ENCODE peak calls at places on chromosomes 16 and 17, in six cellular contexts. O is neuronal stem cell, T is H1, Z is H9, V is trophoblast cell, Y is IMR-90. J is an unnamed sample.

GRCh38 chr17:34527908-34528470 is 51.4 kb upstream of the TMEM132E start:
- DNase-seq in V (no peak), T (peak), Y (no peak), O (no peak), Z (peak), J (no peak)

GRCh38 chr16:17491140-17491662 is 20.4 kb upstream of the XYLT1 start:
- DNase-seq in Y (no peak), T (no peak), V (no peak), Z (no peak), O (no peak), J (no peak)

GRCh38 chr17:81471804-81472456 is 40.7 kb downstream of the ACTG1 start:
- DNase-seq in T (no peak), Z (peak), O (no peak), V (no peak), Y (no peak), J (no peak)

GRCh38 chr16:56013962-56014552 is 138.9 kb upstream of the CES5A start:
- DNase-seq in Y (peak), V (peak), T (peak), O (peak), Z (peak), J (no peak)

GRCh38 chr17:75404739-75405364 is 626 bp downstream of the GRB2 start:
- DNase-seq in T (peak), Y (peak), V (peak), Z (peak), O (no peak), J (peak)

GRCh38 chr16:3983081-3983520 is 102.6 kb upstream of the CREBBP start:
- DNase-seq in O (peak), Y (peak), T (peak), Z (peak), V (peak), J (peak)

GRCh38 chr17:34842235-34842634 is 119.0 kb downstream of the CCT6B start:
- DNase-seq in Y (no peak), T (no peak), Z (no peak), V (no peak), O (no peak), J (no peak)

GRCh38 chr17:79624658-79625478 is 14.0 kb upstream of the RBFOX3 start:
- DNase-seq in O (no peak), Y (no peak), V (no peak), T (peak), Z (peak), J (no peak)

GRCh38 chr17:71302721-71303549 is 817.9 kb upstream of the SOX9 start:
- DNase-seq in V (no peak), T (no peak), Z (no peak), O (no peak), Y (no peak), J (no peak)

GRCh38 chr17:4850236-4850635 is 17.1 kb downstream of the MINK1 start:
- DNase-seq in V (peak), Y (no peak), T (no peak), O (no peak), Z (no peak), J (no peak)

GRCh38 chr16:66335704-66336329 is 30.7 kb upstream of the CDH5 start:
- DNase-seq in O (no peak), Y (peak), V (no peak), T (no peak), Z (no peak), J (no peak)

GRCh38 chr16:67163903-67164558 is 514 bp upstream of the HSF4 start:
- DNase-seq in T (peak), V (no peak), O (no peak), Y (no peak), Z (no peak), J (peak)

GRCh38 chr17:58402047-58402446 is 15.3 kb downstream of the RNF43 start:
- DNase-seq in O (no peak), T (no peak), Z (no peak), Y (no peak), V (peak), J (peak)

GRCh38 chr17:32127156-32127897 is 15.0 kb upstream of the RHOT1 start:
- DNase-seq in V (peak), Z (peak), Y (peak), T (peak), O (peak), J (peak)

GRCh38 chr17:42675984-42676423 is 790 bp downstream of the PLEKHH3 start:
- DNase-seq in Z (peak), V (peak), T (no peak), O (no peak), Y (peak), J (peak)

GRCh38 chr17:39631403-39631802 is 4.7 kb downstream of the PPP1R1B start:
- DNase-seq in Z (peak), O (no peak), Y (no peak), T (no peak), V (no peak), J (no peak)

GRCh38 chr16:71894921-71895678 is at the start of gene IST1:
- DNase-seq in V (peak), O (peak), T (peak), Y (peak), Z (peak), J (peak)

GRCh38 chr17:56451629-56452028 is 141.9 kb upstream of the NOG start:
- DNase-seq in V (no peak), O (no peak), Z (no peak), T (no peak), Y (peak), J (no peak)

GRCh38 chr16:2765462-2766404 is 11.3 kb downstream of the ELOB start:
- DNase-seq in Z (no peak), Y (no peak), T (no peak), O (no peak), V (no peak), J (no peak)

GRCh38 chr17:50372708-50373556 is at the start of the genes EME1 and MRPL27:
- DNase-seq in Y (peak), O (peak), Z (peak), T (peak), V (peak), J (peak)
- H2AK5ac ChIP-seq in Y (peak), O (peak), Z (no peak), T (no peak), V (peak), J (no peak)

GRCh38 chr16:29940656-29941055 is 14.6 kb upstream of the KCTD13 start:
- DNase-seq in T (no peak), Z (no peak), V (no peak), Y (no peak), O (no peak), J (no peak)
- H2AFZ ChIP-seq in T (no peak), Z (no peak), V (no peak), Y (no peak), O (no peak), J (no peak)

DNA sequence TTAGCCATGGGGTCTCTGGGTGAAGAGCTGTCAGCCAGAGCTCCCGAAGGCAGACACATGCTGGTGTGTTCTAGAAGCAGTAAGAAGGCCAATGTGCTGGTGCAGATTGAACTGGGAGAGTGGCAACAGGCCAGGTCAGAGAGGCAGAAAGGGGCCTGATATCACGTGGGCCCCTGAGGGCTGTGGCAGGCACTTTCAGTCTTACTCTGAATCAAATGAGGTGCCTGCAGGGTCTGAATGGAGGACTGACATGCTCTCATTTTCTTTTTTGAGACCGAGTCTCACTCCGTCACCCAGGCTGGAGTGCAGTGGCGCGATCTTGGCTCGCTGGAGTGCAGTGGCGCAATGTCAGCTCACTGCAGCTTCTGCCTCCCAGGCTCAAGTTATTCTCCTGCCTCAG is 293.8 kb downstream of the ABCC12 start:
- DNase-seq in Y (no peak), Z (no peak), T (no peak), O (no peak), V (no peak), J (no peak)
- H2AK5ac ChIP-seq in Y (no peak), Z (no peak), T (no peak), O (no peak), V (no peak), J (no peak)

GRCh38 chr17:38605230-38605851 is 411 bp downstream of the SRCIN1 start:
- DNase-seq in V (no peak), Y (no peak), O (peak), T (peak), Z (peak), J (no peak)
- H2AFZ ChIP-seq in V (no peak), Y (peak), O (peak), T (no peak), Z (no peak), J (no peak)

DNA sequence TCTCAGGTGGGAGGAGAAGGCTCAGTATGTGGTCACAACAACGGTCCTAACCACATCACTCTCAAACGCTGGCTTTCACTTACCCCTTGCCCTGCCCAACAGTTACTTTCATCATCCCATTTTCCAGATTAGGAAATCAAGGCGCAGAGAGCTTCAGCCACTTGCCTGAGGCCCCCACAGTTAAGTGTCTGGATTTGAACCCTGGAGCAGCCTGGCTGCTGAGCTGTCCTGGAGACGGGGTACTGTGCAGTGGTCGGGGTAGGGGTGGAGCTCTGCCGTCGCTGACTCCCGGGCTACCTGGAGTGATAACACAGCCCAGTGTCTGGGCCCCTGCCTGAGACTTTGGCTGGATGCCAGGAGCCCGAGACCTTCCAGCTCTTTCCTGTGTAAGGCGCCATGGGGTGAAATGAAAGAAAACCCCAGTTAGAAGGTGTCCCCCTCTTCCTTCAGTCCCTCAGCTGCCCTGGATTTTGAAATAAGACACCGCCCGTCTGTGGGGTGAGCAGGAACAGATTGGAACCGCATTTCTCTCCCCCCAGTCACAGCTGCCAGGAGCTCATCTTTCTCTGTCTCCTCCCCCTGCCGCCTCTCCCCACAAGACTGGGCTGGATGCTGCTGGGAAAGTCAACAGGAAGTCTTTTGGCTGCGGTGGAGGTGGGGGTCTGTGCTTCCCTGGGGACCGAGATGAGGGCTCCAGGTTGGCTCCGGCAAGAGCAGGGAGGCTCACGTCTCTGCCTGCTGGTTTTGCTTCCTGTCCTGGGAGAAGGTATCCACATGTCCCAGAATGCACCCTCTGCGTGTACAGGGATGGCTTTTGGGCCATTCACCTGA is 280.2 kb downstream of the SEC14L1 start:
- DNase-seq in Y (peak), Z (peak), V (no peak), T (peak), O (no peak), J (peak)
- H2AK5ac ChIP-seq in Y (peak), Z (no peak), V (peak), T (peak), O (peak), J (peak)

GRCh38 chr16:54159490-54160080 is 127.0 kb downstream of the IRX3 start:
- DNase-seq in Y (no peak), T (no peak), O (no peak), Z (no peak), V (peak), J (no peak)

GRCh38 chr16:54156349-54156748 is 130.2 kb downstream of the IRX3 start:
- DNase-seq in O (no peak), Y (no peak), T (no peak), V (no peak), Z (no peak), J (no peak)

GRCh38 chr16:54160939-54161897 is 125.4 kb downstream of the IRX3 start:
- DNase-seq in V (no peak), O (no peak), T (no peak), Y (no peak), Z (no peak), J (no peak)

GRCh38 chr16:54160252-54160860 is 126.2 kb downstream of the IRX3 start:
- DNase-seq in Y (no peak), T (no peak), O (no peak), V (no peak), Z (no peak), J (no peak)

GRCh38 chr16:54158986-54159385 is 127.6 kb downstream of the IRX3 start:
- DNase-seq in Y (no peak), O (no peak), T (no peak), Z (no peak), V (no peak), J (no peak)
- H2AFZ ChIP-seq in Y (no peak), O (no peak), T (no peak), Z (no peak), V (no peak), J (no peak)

GRCh38 chr16:13634921-13635320 is 285.0 kb upstream of the ERCC4 start:
- DNase-seq in T (no peak), O (no peak), Y (no peak), Z (no peak), V (no peak), J (no peak)

GRCh38 chr16:13631916-13632315 is 288.0 kb upstream of the ERCC4 start:
- DNase-seq in Y (no peak), Z (no peak), T (no peak), O (no peak), V (no peak), J (no peak)

GRCh38 chr16:13631213-13631767 is 288.7 kb upstream of the ERCC4 start:
- DNase-seq in O (no peak), Z (no peak), T (no peak), V (no peak), Y (no peak), J (no peak)

GRCh38 chr16:13634253-13634652 is 285.7 kb upstream of the ERCC4 start:
- DNase-seq in Y (no peak), O (no peak), T (no peak), V (no peak), Z (no peak), J (no peak)

GRCh38 chr16:13633381-13633861 is 286.5 kb upstream of the ERCC4 start:
- DNase-seq in O (no peak), Z (no peak), T (no peak), V (no peak), Y (no peak), J (no peak)
- H2AK5ac ChIP-seq in O (no peak), Z (no peak), T (no peak), V (no peak), Y (no peak), J (no peak)

GRCh38 chr17:6159541-6160187 is 89.5 kb downstream of the WSCD1 start:
- DNase-seq in Y (no peak), Z (peak), V (no peak), T (no peak), O (no peak), J (no peak)
- H2AFZ ChIP-seq in Y (no peak), Z (no peak), V (no peak), T (no peak), O (peak), J (no peak)

DNA sequence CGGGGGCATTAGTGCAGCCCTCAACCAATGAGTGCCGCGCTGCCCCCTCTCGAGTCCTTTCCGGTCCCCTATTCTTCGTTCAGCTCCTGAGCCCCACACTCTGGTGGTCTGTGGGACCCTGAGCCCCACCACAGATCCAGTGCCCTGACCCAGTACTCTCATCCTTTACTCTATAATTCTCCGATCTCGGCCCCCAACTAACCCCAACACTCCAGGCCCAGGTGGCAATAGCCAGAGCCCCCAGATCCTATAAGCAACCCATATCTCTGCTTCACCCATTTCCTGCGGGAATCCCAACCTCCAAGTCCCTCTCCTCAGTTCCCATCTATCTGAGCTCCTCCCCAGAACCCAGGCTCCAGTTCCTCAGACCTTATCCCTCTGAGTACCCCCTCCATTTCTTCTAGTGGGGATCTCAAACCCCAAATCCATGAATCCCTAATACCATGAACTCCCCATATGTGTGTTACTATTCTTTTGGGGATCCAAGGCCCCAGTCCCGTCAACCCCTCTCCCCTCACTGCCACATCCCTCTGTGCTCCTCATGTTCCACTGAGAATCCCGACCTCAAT is 1.0 kb upstream of the TBC1D10B start:
- DNase-seq in V (no peak), T (no peak), Y (no peak), Z (no peak), O (no peak), J (no peak)
- H2AK5ac ChIP-seq in V (peak), T (no peak), Y (peak), Z (no peak), O (no peak), J (peak)

J was measured in mesenchymal stem cell.